ENCODE peak calls at places on chromosomes 2 and 18, in ten cellular contexts. One of them, this sample, is unnamed.

GRCh38 chr2:20185176-20186022 is 39.5 kb downstream of the SDC1 start:
- DNase-seq in cardiac fibroblast: peak; percentile 48
- DNase-seq in HT1080: peak; percentile 99
- DNase-seq in PC-9: peak; percentile 73
- DNase-seq in HS-5: no peak
- DNase-seq in posterior cingulate gyrus: no peak
- DNase-seq in stimulated activated CD4-positive, alpha-beta T cell treated with anti-CD3 and anti-CD28 coated beads, Interleukin-2, amount 100 ng/mL, for 48 hours: no peak
- DNase-seq in occipital lobe: no peak
- DNase-seq in GM12865: no peak
- DNase-seq in GM12864: no peak
- DNase-seq in this sample: no peak

GRCh38 chr2:120177011-120177621 is 46.1 kb downstream of the TMEM185B start:
- DNase-seq in cardiac fibroblast: no peak
- DNase-seq in HT1080: no peak
- DNase-seq in PC-9: no peak
- DNase-seq in HS-5: no peak
- DNase-seq in posterior cingulate gyrus: no peak
- DNase-seq in stimulated activated CD4-positive, alpha-beta T cell treated with anti-CD3 and anti-CD28 coated beads, Interleukin-2, amount 100 ng/mL, for 48 hours: peak; percentile 65
- DNase-seq in occipital lobe: no peak
- DNase-seq in GM12865: peak; percentile 95
- DNase-seq in GM12864: peak; percentile 91
- DNase-seq in this sample: peak; percentile 89

GRCh38 chr2:201949036-201950012 is 84.3 kb upstream of the FZD7 start:
- DNase-seq in cardiac fibroblast: no peak
- DNase-seq in HT1080: no peak
- DNase-seq in PC-9: no peak
- DNase-seq in HS-5: no peak
- DNase-seq in posterior cingulate gyrus: no peak
- DNase-seq in stimulated activated CD4-positive, alpha-beta T cell treated with anti-CD3 and anti-CD28 coated beads, Interleukin-2, amount 100 ng/mL, for 48 hours: no peak
- DNase-seq in occipital lobe: no peak
- DNase-seq in GM12865: no peak
- DNase-seq in GM12864: no peak
- DNase-seq in this sample: no peak

GRCh38 chr18:31646332-31646822 is 38.0 kb downstream of the B4GALT6 start:
- DNase-seq in cardiac fibroblast: no peak
- DNase-seq in HT1080: no peak
- DNase-seq in PC-9: no peak
- DNase-seq in HS-5: no peak
- DNase-seq in posterior cingulate gyrus: no peak
- DNase-seq in stimulated activated CD4-positive, alpha-beta T cell treated with anti-CD3 and anti-CD28 coated beads, Interleukin-2, amount 100 ng/mL, for 48 hours: no peak
- DNase-seq in occipital lobe: no peak
- DNase-seq in GM12865: peak; percentile 57
- DNase-seq in GM12864: no peak
- DNase-seq in this sample: no peak

GRCh38 chr18:37871583-37871982 is 306.0 kb upstream of the CELF4 start:
- DNase-seq in cardiac fibroblast: no peak
- DNase-seq in HT1080: no peak
- DNase-seq in PC-9: no peak
- DNase-seq in HS-5: no peak
- DNase-seq in posterior cingulate gyrus: no peak
- DNase-seq in stimulated activated CD4-positive, alpha-beta T cell treated with anti-CD3 and anti-CD28 coated beads, Interleukin-2, amount 100 ng/mL, for 48 hours: no peak
- DNase-seq in occipital lobe: peak; percentile 4
- DNase-seq in GM12865: no peak
- DNase-seq in GM12864: no peak
- DNase-seq in this sample: no peak

GRCh38 chr2:143263045-143263625 is 133.9 kb downstream of the ARHGAP15 start:
- DNase-seq in cardiac fibroblast: no peak
- DNase-seq in HT1080: peak; percentile 14
- DNase-seq in PC-9: no peak
- DNase-seq in HS-5: no peak
- DNase-seq in posterior cingulate gyrus: no peak
- DNase-seq in stimulated activated CD4-positive, alpha-beta T cell treated with anti-CD3 and anti-CD28 coated beads, Interleukin-2, amount 100 ng/mL, for 48 hours: no peak
- DNase-seq in occipital lobe: no peak
- DNase-seq in GM12865: no peak
- DNase-seq in GM12864: no peak
- DNase-seq in this sample: no peak

GRCh38 chr2:176464886-176465564 is 195.8 kb downstream of the MTX2 start:
- DNase-seq in cardiac fibroblast: no peak
- DNase-seq in HT1080: no peak
- DNase-seq in PC-9: no peak
- DNase-seq in HS-5: no peak
- DNase-seq in posterior cingulate gyrus: no peak
- DNase-seq in stimulated activated CD4-positive, alpha-beta T cell treated with anti-CD3 and anti-CD28 coated beads, Interleukin-2, amount 100 ng/mL, for 48 hours: no peak
- DNase-seq in occipital lobe: no peak
- DNase-seq in GM12865: peak; percentile 10
- DNase-seq in GM12864: no peak
- DNase-seq in this sample: no peak

GRCh38 chr2:83282067-83282795 is 1176.8 kb downstream of the SUCLG1 start:
- DNase-seq in cardiac fibroblast: no peak
- DNase-seq in HT1080: no peak
- DNase-seq in PC-9: no peak
- DNase-seq in HS-5: no peak
- DNase-seq in posterior cingulate gyrus: no peak
- DNase-seq in stimulated activated CD4-positive, alpha-beta T cell treated with anti-CD3 and anti-CD28 coated beads, Interleukin-2, amount 100 ng/mL, for 48 hours: no peak
- DNase-seq in occipital lobe: no peak
- DNase-seq in GM12865: no peak
- DNase-seq in GM12864: no peak
- DNase-seq in this sample: no peak

GRCh38 chr2:16745466-16745865 is 79.8 kb upstream of the CYRIA start:
- DNase-seq in cardiac fibroblast: no peak
- DNase-seq in HT1080: peak; percentile 65
- DNase-seq in PC-9: no peak
- DNase-seq in HS-5: no peak
- DNase-seq in posterior cingulate gyrus: no peak
- DNase-seq in stimulated activated CD4-positive, alpha-beta T cell treated with anti-CD3 and anti-CD28 coated beads, Interleukin-2, amount 100 ng/mL, for 48 hours: no peak
- DNase-seq in occipital lobe: no peak
- DNase-seq in GM12865: no peak
- DNase-seq in GM12864: no peak
- DNase-seq in this sample: no peak

GRCh38 chr2:86204458-86204857 is 5.2 kb downstream of the MRPL35 start:
- DNase-seq in cardiac fibroblast: no peak
- DNase-seq in HT1080: no peak
- DNase-seq in PC-9: no peak
- DNase-seq in HS-5: no peak
- DNase-seq in posterior cingulate gyrus: no peak
- DNase-seq in stimulated activated CD4-positive, alpha-beta T cell treated with anti-CD3 and anti-CD28 coated beads, Interleukin-2, amount 100 ng/mL, for 48 hours: no peak
- DNase-seq in occipital lobe: no peak
- DNase-seq in GM12865: no peak
- DNase-seq in GM12864: no peak
- DNase-seq in this sample: no peak

GRCh38 chr2:239212553-239213419 is 188.0 kb downstream of the HDAC4 start:
- DNase-seq in cardiac fibroblast: no peak
- DNase-seq in HT1080: no peak
- DNase-seq in PC-9: no peak
- DNase-seq in HS-5: no peak
- DNase-seq in posterior cingulate gyrus: no peak
- DNase-seq in stimulated activated CD4-positive, alpha-beta T cell treated with anti-CD3 and anti-CD28 coated beads, Interleukin-2, amount 100 ng/mL, for 48 hours: no peak
- DNase-seq in occipital lobe: no peak
- DNase-seq in GM12865: no peak
- DNase-seq in GM12864: no peak
- DNase-seq in this sample: no peak

GRCh38 chr2:197877038-197877437 is 72.6 kb downstream of the PLCL1 start:
- DNase-seq in cardiac fibroblast: no peak
- DNase-seq in HT1080: no peak
- DNase-seq in PC-9: no peak
- DNase-seq in HS-5: peak; percentile 16
- DNase-seq in posterior cingulate gyrus: no peak
- DNase-seq in stimulated activated CD4-positive, alpha-beta T cell treated with anti-CD3 and anti-CD28 coated beads, Interleukin-2, amount 100 ng/mL, for 48 hours: no peak
- DNase-seq in occipital lobe: no peak
- DNase-seq in GM12865: no peak
- DNase-seq in GM12864: no peak
- DNase-seq in this sample: no peak

GRCh38 chr18:33817096-33817495 is 239.1 kb downstream of the ASXL3 start:
- DNase-seq in cardiac fibroblast: no peak
- DNase-seq in HT1080: peak; percentile 74
- DNase-seq in PC-9: no peak
- DNase-seq in HS-5: peak; percentile 76
- DNase-seq in posterior cingulate gyrus: no peak
- DNase-seq in stimulated activated CD4-positive, alpha-beta T cell treated with anti-CD3 and anti-CD28 coated beads, Interleukin-2, amount 100 ng/mL, for 48 hours: no peak
- DNase-seq in occipital lobe: no peak
- DNase-seq in GM12865: no peak
- DNase-seq in GM12864: no peak
- DNase-seq in this sample: no peak

GRCh38 chr2:14952383-14952782 is 319.9 kb downstream of the LRATD1 start:
- DNase-seq in cardiac fibroblast: no peak
- DNase-seq in HT1080: no peak
- DNase-seq in PC-9: no peak
- DNase-seq in HS-5: no peak
- DNase-seq in posterior cingulate gyrus: no peak
- DNase-seq in stimulated activated CD4-positive, alpha-beta T cell treated with anti-CD3 and anti-CD28 coated beads, Interleukin-2, amount 100 ng/mL, for 48 hours: no peak
- DNase-seq in occipital lobe: no peak
- DNase-seq in GM12865: no peak
- DNase-seq in GM12864: no peak
- DNase-seq in this sample: no peak

GRCh38 chr18:65091737-65092329 is 659.0 kb upstream of the CDH7 start:
- DNase-seq in cardiac fibroblast: peak; percentile 1
- DNase-seq in HT1080: peak; percentile 4
- DNase-seq in PC-9: no peak
- DNase-seq in HS-5: peak; percentile 4
- DNase-seq in posterior cingulate gyrus: no peak
- DNase-seq in stimulated activated CD4-positive, alpha-beta T cell treated with anti-CD3 and anti-CD28 coated beads, Interleukin-2, amount 100 ng/mL, for 48 hours: no peak
- DNase-seq in occipital lobe: no peak
- DNase-seq in GM12865: peak; percentile 12
- DNase-seq in GM12864: no peak
- DNase-seq in this sample: no peak

GRCh38 chr2:50547521-50547920 is 484.4 kb downstream of the NRXN1 start:
- DNase-seq in cardiac fibroblast: no peak
- DNase-seq in HT1080: no peak
- DNase-seq in PC-9: no peak
- DNase-seq in HS-5: peak; percentile 5
- DNase-seq in posterior cingulate gyrus: no peak
- DNase-seq in stimulated activated CD4-positive, alpha-beta T cell treated with anti-CD3 and anti-CD28 coated beads, Interleukin-2, amount 100 ng/mL, for 48 hours: no peak
- DNase-seq in occipital lobe: no peak
- DNase-seq in GM12865: no peak
- DNase-seq in GM12864: no peak
- DNase-seq in this sample: no peak

GRCh38 chr2:209472386-209472832 is 48.6 kb downstream of the MAP2 start:
- DNase-seq in cardiac fibroblast: peak; percentile 86
- DNase-seq in HT1080: peak; percentile 50
- DNase-seq in PC-9: peak; percentile 6
- DNase-seq in HS-5: peak; percentile 46
- DNase-seq in posterior cingulate gyrus: no peak
- DNase-seq in stimulated activated CD4-positive, alpha-beta T cell treated with anti-CD3 and anti-CD28 coated beads, Interleukin-2, amount 100 ng/mL, for 48 hours: no peak
- DNase-seq in occipital lobe: no peak
- DNase-seq in GM12865: no peak
- DNase-seq in GM12864: no peak
- DNase-seq in this sample: no peak

GRCh38 chr2:8278709-8279354 is 403.0 kb upstream of the ID2 start:
- DNase-seq in cardiac fibroblast: no peak
- DNase-seq in HT1080: no peak
- DNase-seq in PC-9: no peak
- DNase-seq in HS-5: no peak
- DNase-seq in posterior cingulate gyrus: no peak
- DNase-seq in stimulated activated CD4-positive, alpha-beta T cell treated with anti-CD3 and anti-CD28 coated beads, Interleukin-2, amount 100 ng/mL, for 48 hours: no peak
- DNase-seq in occipital lobe: no peak
- DNase-seq in GM12865: no peak
- DNase-seq in GM12864: no peak
- DNase-seq in this sample: no peak

GRCh38 chr2:135531231-135532197 is at the start of gene R3HDM1:
- DNase-seq in cardiac fibroblast: peak; percentile 100
- DNase-seq in HT1080: peak; percentile 100
- DNase-seq in PC-9: peak; percentile 95
- DNase-seq in HS-5: peak; percentile 100
- DNase-seq in posterior cingulate gyrus: peak; percentile 92
- DNase-seq in stimulated activated CD4-positive, alpha-beta T cell treated with anti-CD3 and anti-CD28 coated beads, Interleukin-2, amount 100 ng/mL, for 48 hours: peak; percentile 90
- DNase-seq in occipital lobe: peak; percentile 97
- DNase-seq in GM12865: peak; percentile 100
- DNase-seq in GM12864: peak; percentile 100
- DNase-seq in this sample: peak; percentile 98

GRCh38 chr18:36496022-36496421 is 198.5 kb downstream of the FHOD3 start:
- DNase-seq in cardiac fibroblast: peak; percentile 19
- DNase-seq in HT1080: peak; percentile 32
- DNase-seq in PC-9: no peak
- DNase-seq in HS-5: no peak
- DNase-seq in posterior cingulate gyrus: no peak
- DNase-seq in stimulated activated CD4-positive, alpha-beta T cell treated with anti-CD3 and anti-CD28 coated beads, Interleukin-2, amount 100 ng/mL, for 48 hours: no peak
- DNase-seq in occipital lobe: no peak
- DNase-seq in GM12865: peak; percentile 66
- DNase-seq in GM12864: no peak
- DNase-seq in this sample: no peak

GRCh38 chr2:1628893-1629292 is 115.4 kb downstream of the PXDN start:
- DNase-seq in cardiac fibroblast: peak; percentile 98
- DNase-seq in HT1080: no peak
- DNase-seq in PC-9: no peak
- DNase-seq in HS-5: no peak
- DNase-seq in posterior cingulate gyrus: no peak
- DNase-seq in stimulated activated CD4-positive, alpha-beta T cell treated with anti-CD3 and anti-CD28 coated beads, Interleukin-2, amount 100 ng/mL, for 48 hours: no peak
- DNase-seq in occipital lobe: no peak
- DNase-seq in GM12865: no peak
- DNase-seq in GM12864: no peak
- DNase-seq in this sample: no peak

GRCh38 chr2:187138240-187138639 is 289.3 kb upstream of the ZSWIM2 start:
- DNase-seq in cardiac fibroblast: peak; percentile 72
- DNase-seq in HT1080: peak; percentile 44
- DNase-seq in PC-9: peak; percentile 2
- DNase-seq in HS-5: no peak
- DNase-seq in posterior cingulate gyrus: no peak
- DNase-seq in stimulated activated CD4-positive, alpha-beta T cell treated with anti-CD3 and anti-CD28 coated beads, Interleukin-2, amount 100 ng/mL, for 48 hours: no peak
- DNase-seq in occipital lobe: no peak
- DNase-seq in GM12865: peak; percentile 37
- DNase-seq in GM12864: no peak
- DNase-seq in this sample: no peak

GRCh38 chr2:115165529-115166109 is 723.2 kb downstream of the DPP10 start:
- DNase-seq in cardiac fibroblast: peak; percentile 56
- DNase-seq in HT1080: no peak
- DNase-seq in PC-9: peak; percentile 1
- DNase-seq in HS-5: no peak
- DNase-seq in posterior cingulate gyrus: no peak
- DNase-seq in stimulated activated CD4-positive, alpha-beta T cell treated with anti-CD3 and anti-CD28 coated beads, Interleukin-2, amount 100 ng/mL, for 48 hours: no peak
- DNase-seq in occipital lobe: peak; percentile 4
- DNase-seq in GM12865: peak; percentile 24
- DNase-seq in GM12864: no peak
- DNase-seq in this sample: no peak

GRCh38 chr2:233350708-233351107 is 3.6 kb upstream of the DGKD start:
- DNase-seq in cardiac fibroblast: peak; percentile 71
- DNase-seq in HT1080: peak; percentile 98
- DNase-seq in PC-9: peak; percentile 87
- DNase-seq in HS-5: peak; percentile 83
- DNase-seq in posterior cingulate gyrus: no peak
- DNase-seq in stimulated activated CD4-positive, alpha-beta T cell treated with anti-CD3 and anti-CD28 coated beads, Interleukin-2, amount 100 ng/mL, for 48 hours: no peak
- DNase-seq in occipital lobe: peak; percentile 38
- DNase-seq in GM12865: no peak
- DNase-seq in GM12864: no peak
- DNase-seq in this sample: no peak

GRCh38 chr2:207394812-207395534 is 134.8 kb upstream of the CREB1 start:
- DNase-seq in cardiac fibroblast: peak; percentile 98
- DNase-seq in HT1080: peak; percentile 100
- DNase-seq in PC-9: peak; percentile 79
- DNase-seq in HS-5: peak; percentile 100
- DNase-seq in posterior cingulate gyrus: no peak
- DNase-seq in stimulated activated CD4-positive, alpha-beta T cell treated with anti-CD3 and anti-CD28 coated beads, Interleukin-2, amount 100 ng/mL, for 48 hours: peak; percentile 48
- DNase-seq in occipital lobe: no peak
- DNase-seq in GM12865: no peak
- DNase-seq in GM12864: no peak
- DNase-seq in this sample: peak; percentile 36

GRCh38 chr18:69397096-69397495 is 3.6 kb upstream of the DOK6 start:
- DNase-seq in cardiac fibroblast: no peak
- DNase-seq in HT1080: peak; percentile 79
- DNase-seq in PC-9: no peak
- DNase-seq in HS-5: no peak
- DNase-seq in posterior cingulate gyrus: no peak
- DNase-seq in stimulated activated CD4-positive, alpha-beta T cell treated with anti-CD3 and anti-CD28 coated beads, Interleukin-2, amount 100 ng/mL, for 48 hours: no peak
- DNase-seq in occipital lobe: no peak
- DNase-seq in GM12865: no peak
- DNase-seq in GM12864: no peak
- DNase-seq in this sample: no peak

GRCh38 chr2:140737006-140737405 is 1393.8 kb downstream of the LRP1B start:
- DNase-seq in cardiac fibroblast: no peak
- DNase-seq in HT1080: no peak
- DNase-seq in PC-9: no peak
- DNase-seq in HS-5: no peak
- DNase-seq in posterior cingulate gyrus: no peak
- DNase-seq in stimulated activated CD4-positive, alpha-beta T cell treated with anti-CD3 and anti-CD28 coated beads, Interleukin-2, amount 100 ng/mL, for 48 hours: no peak
- DNase-seq in occipital lobe: no peak
- DNase-seq in GM12865: no peak
- DNase-seq in GM12864: no peak
- DNase-seq in this sample: no peak